ENCODE peak calls at places on chromosomes 5 and 9, in eight cellular contexts. E is H9, T is OCI-LY7, C is mammary epithelial cell, H is HCT116, P is mesenchymal stem cell, L is H1, J is IMR-90. O is an unnamed sample.

GRCh38 chr9:23123048-23123632 is 676.5 kb downstream of the DMRTA1 start:
- DNase-seq in E (peak), T (peak), C (peak), H (no peak), P (peak), L (peak), J (peak), O (peak)

GRCh38 chr9:90600029-90600428 is 42.6 kb downstream of the DIRAS2 start:
- DNase-seq in E (no peak), T (no peak), C (peak), H (no peak), P (no peak), L (no peak), J (no peak), O (no peak)

GRCh38 chr9:35311891-35312639 is 150.3 kb downstream of the UNC13B start:
- DNase-seq in E (no peak), T (no peak), C (no peak), H (no peak), P (no peak), L (no peak), J (peak), O (no peak)

GRCh38 chr9:75715360-75715759 is 175.1 kb upstream of the PCSK5 start:
- DNase-seq in E (no peak), T (no peak), C (no peak), H (no peak), P (no peak), L (no peak), J (no peak), O (no peak)

GRCh38 chr5:60386398-60386797 is 313.6 kb downstream of the DEPDC1B start:
- DNase-seq in E (no peak), T (no peak), C (no peak), H (no peak), P (no peak), L (no peak), J (no peak), O (no peak)

GRCh38 chr5:180286-180918 is 10.9 kb upstream of the LRRC14B start:
- DNase-seq in E (no peak), T (no peak), C (no peak), H (no peak), P (no peak), L (no peak), J (no peak), O (no peak)

GRCh38 chr5:148418511-148418910 is 34.8 kb downstream of the FBXO38 start:
- DNase-seq in E (no peak), T (no peak), C (no peak), H (no peak), P (no peak), L (no peak), J (no peak), O (no peak)

GRCh38 chr5:141356950-141357349 is 2.1 kb downstream of the PCDHGA4 start:
- DNase-seq in E (no peak), T (no peak), C (no peak), H (no peak), P (no peak), L (no peak), J (no peak), O (no peak)

GRCh38 chr5:125375143-125375542 is 628.7 kb upstream of the ZNF608 start:
- DNase-seq in E (no peak), T (peak), C (no peak), H (no peak), P (no peak), L (no peak), J (no peak), O (no peak)

GRCh38 chr9:135330685-135331590 is 148.6 kb upstream of the PPP1R26 start:
- DNase-seq in E (no peak), T (no peak), C (no peak), H (no peak), P (no peak), L (no peak), J (no peak), O (no peak)

GRCh38 chr9:70111042-70111602 is 67.5 kb downstream of the MAMDC2 start:
- DNase-seq in E (peak), T (peak), C (peak), H (peak), P (peak), L (peak), J (peak), O (peak)

GRCh38 chr5:55903121-55903701 is 52.1 kb downstream of the IL31RA start:
- DNase-seq in E (no peak), T (no peak), C (peak), H (no peak), P (peak), L (no peak), J (peak), O (no peak)

GRCh38 chr5:54173251-54173650 is 137.1 kb downstream of the ARL15 start:
- DNase-seq in E (no peak), T (no peak), C (no peak), H (no peak), P (no peak), L (no peak), J (no peak), O (no peak)

GRCh38 chr9:34490360-34490759 is 31.8 kb downstream of the DNAI1 start:
- DNase-seq in E (no peak), T (no peak), C (no peak), H (no peak), P (no peak), L (no peak), J (no peak), O (no peak)

GRCh38 chr5:147098233-147098790 is 136.5 kb upstream of the STK32A start:
- DNase-seq in E (peak), T (peak), C (peak), H (peak), P (peak), L (no peak), J (peak), O (peak)

GRCh38 chr9:134887686-134888602 is 7.3 kb downstream of the FCN2 start:
- DNase-seq in E (peak), T (no peak), C (no peak), H (no peak), P (no peak), L (no peak), J (no peak), O (no peak)

GRCh38 chr9:38229123-38229829 is 160.2 kb upstream of the SHB start:
- DNase-seq in E (no peak), T (no peak), C (no peak), H (no peak), P (no peak), L (no peak), J (no peak), O (no peak)

GRCh38 chr9:87184956-87185642 is 237.8 kb upstream of the GAS1 start:
- DNase-seq in E (no peak), T (no peak), C (no peak), H (no peak), P (no peak), L (no peak), J (peak), O (no peak)

GRCh38 chr9:14198049-14198448 is 115.9 kb downstream of the NFIB start:
- DNase-seq in E (no peak), T (no peak), C (no peak), H (no peak), P (no peak), L (no peak), J (no peak), O (no peak)

GRCh38 chr9:105039180-105039799 is 111.3 kb upstream of the ABCA1 start:
- DNase-seq in E (no peak), T (peak), C (no peak), H (no peak), P (no peak), L (no peak), J (no peak), O (no peak)

GRCh38 chr9:4192450-4192849 is 107.4 kb downstream of the GLIS3 start:
- DNase-seq in E (no peak), T (no peak), C (no peak), H (no peak), P (no peak), L (no peak), J (no peak), O (no peak)

GRCh38 chr5:81717815-81718214 is 33.1 kb downstream of the SSBP2 start:
- DNase-seq in E (no peak), T (no peak), C (no peak), H (no peak), P (peak), L (no peak), J (peak), O (no peak)

GRCh38 chr9:133569109-133569785 is 34.7 kb downstream of the ADAMTSL2 start:
- DNase-seq in E (no peak), T (no peak), C (no peak), H (no peak), P (no peak), L (no peak), J (no peak), O (no peak)

GRCh38 chr9:79026311-79026710 is 545.5 kb upstream of the TLE4 start:
- DNase-seq in E (peak), T (no peak), C (peak), H (no peak), P (no peak), L (no peak), J (no peak), O (no peak)

GRCh38 chr9:137276757-137277328 is 683 bp upstream of the TOR4A start:
- DNase-seq in E (peak), T (peak), C (no peak), H (no peak), P (peak), L (no peak), J (peak), O (no peak)

GRCh38 chr9:92986175-92987110 is 39.1 kb downstream of the FGD3 start:
- DNase-seq in E (no peak), T (peak), C (no peak), H (no peak), P (peak), L (no peak), J (no peak), O (peak)

GRCh38 chr5:54176066-54176835 is 134.1 kb downstream of the ARL15 start:
- DNase-seq in E (no peak), T (no peak), C (no peak), H (no peak), P (no peak), L (no peak), J (no peak), O (no peak)

GRCh38 chr9:116935149-116935897 is 248.2 kb downstream of the TRIM32 start:
- DNase-seq in E (no peak), T (peak), C (no peak), H (no peak), P (no peak), L (no peak), J (no peak), O (no peak)

GRCh38 chr5:168768172-168768571 is 189.0 kb upstream of the PANK3 start:
- DNase-seq in E (no peak), T (no peak), C (no peak), H (no peak), P (no peak), L (no peak), J (no peak), O (no peak)

GRCh38 chr5:168770036-168770498 is 190.9 kb upstream of the PANK3 start:
- DNase-seq in E (no peak), T (no peak), C (no peak), H (no peak), P (no peak), L (no peak), J (no peak), O (no peak)

GRCh38 chr5:168766038-168766700 is 187.0 kb upstream of the PANK3 start:
- DNase-seq in E (no peak), T (no peak), C (no peak), H (no peak), P (no peak), L (no peak), J (no peak), O (no peak)

GRCh38 chr5:168770996-168771395 is 191.8 kb upstream of the PANK3 start:
- DNase-seq in E (no peak), T (no peak), C (no peak), H (no peak), P (no peak), L (no peak), J (no peak), O (no peak)

DNA sequence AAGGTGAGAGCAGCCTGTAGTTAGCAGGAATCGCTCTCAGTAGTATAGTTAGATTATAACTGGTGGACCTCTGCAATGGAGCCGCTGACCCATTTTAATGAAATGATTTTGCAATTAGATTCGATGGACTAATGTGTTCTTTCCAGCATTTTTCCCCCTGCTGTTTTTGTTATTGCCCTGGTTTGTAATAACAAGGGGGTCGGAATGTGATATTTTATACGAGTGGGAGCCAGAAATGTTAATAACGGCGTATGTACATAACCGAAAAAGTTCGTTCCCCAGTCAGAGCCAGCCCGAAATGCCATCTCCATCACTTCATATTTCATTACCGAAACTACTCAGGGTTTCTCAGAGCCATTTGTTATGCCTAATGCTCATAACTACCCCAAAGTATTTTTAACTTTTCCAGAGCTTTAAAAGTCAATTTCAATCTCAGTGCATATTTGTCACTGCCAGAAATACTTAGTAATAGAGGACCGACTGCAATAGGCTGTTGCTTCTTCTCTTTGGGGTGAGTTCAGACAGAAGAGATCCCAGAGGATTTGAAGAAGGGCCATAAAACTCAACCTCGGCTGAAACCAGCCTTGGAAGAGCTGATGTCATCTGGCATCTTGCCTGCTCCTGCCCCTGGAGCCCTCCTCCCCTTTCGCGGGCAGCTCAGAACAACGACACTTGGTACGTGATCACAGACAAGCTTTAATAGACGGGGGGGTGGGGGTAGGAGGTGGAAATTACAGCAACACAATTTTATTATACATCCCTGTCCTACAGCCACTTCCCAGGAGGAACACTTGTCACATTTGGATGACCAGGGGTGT is 186.3 kb upstream of the PANK3 start:
- DNase-seq in E (no peak), T (no peak), C (no peak), H (no peak), P (peak), L (no peak), J (no peak), O (no peak)
- H3K4me2 ChIP-seq in E (no peak), T (no peak), C (no peak), H (no peak), P (no peak), L (no peak), J (no peak), O (no peak)

GRCh38 chr5:73370620-73371583 is 77.7 kb downstream of the FOXD1 start:
- DNase-seq in E (no peak), T (no peak), C (peak), H (peak), P (peak), L (no peak), J (peak), O (no peak)
- H3K4me2 ChIP-seq in E (no peak), T (no peak), C (peak), H (peak), P (no peak), L (no peak), J (peak), O (no peak)

DNA sequence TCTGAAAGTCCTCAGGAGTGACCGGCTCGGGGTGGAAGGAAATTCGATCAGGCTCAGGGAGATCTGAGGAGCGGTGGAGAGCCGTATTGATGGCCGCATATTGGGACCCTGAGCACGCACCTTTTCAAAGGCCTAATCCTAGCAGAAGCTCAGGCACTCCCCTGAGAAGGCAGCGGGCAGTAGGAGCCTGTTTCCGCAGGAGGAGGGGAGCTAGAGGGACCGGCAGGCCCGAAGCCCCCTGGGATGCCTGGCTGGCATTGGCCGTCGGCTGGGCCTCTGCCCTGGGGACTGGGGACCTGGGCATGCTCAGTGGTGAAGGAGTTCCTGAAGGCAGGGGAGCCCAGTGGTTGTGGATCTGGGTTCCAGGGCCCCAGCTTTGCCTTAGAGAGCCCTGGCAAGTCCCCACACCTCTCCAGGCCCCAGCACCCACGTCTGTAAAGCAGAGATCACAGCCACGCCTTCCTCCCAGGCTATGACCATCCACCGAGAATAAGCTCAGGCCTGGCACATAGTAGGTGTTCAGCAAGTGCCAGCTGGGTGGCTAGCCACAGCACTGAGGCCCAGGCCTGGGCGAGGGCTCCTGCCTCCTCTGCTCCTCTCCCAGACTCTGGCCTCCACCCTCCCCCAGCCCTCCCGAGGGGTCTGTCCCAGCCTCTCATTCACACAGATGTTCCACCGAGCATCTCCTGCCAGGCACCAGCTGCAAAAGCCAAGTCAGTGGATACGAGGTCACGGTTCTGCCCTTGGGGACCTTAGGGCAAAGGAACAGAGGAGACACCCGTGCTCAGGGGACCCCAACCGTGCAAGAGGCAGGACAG is 17.2 kb upstream of the QRFP start:
- DNase-seq in E (no peak), T (no peak), C (no peak), H (no peak), P (no peak), L (no peak), J (no peak), O (no peak)
- H3K4me2 ChIP-seq in E (no peak), T (no peak), C (no peak), H (no peak), P (no peak), L (no peak), J (peak), O (no peak)

GRCh38 chr5:123441408-123441807 is 18.2 kb upstream of the CEP120 start:
- DNase-seq in E (no peak), T (no peak), C (no peak), H (no peak), P (no peak), L (no peak), J (no peak), O (no peak)
- H3K4me2 ChIP-seq in E (no peak), T (no peak), C (no peak), H (no peak), P (no peak), L (no peak), J (no peak), O (no peak)

GRCh38 chr9:694499-695154 is 146.9 kb upstream of the DMRT1 start:
- DNase-seq in E (no peak), T (no peak), C (peak), H (no peak), P (peak), L (no peak), J (peak), O (no peak)
- H3K4me2 ChIP-seq in E (no peak), T (no peak), C (peak), H (no peak), P (peak), L (no peak), J (peak), O (no peak)

GRCh38 chr5:77973253-77973609 is 197.1 kb upstream of the TBCA start:
- DNase-seq in E (peak), T (no peak), C (no peak), H (no peak), P (no peak), L (no peak), J (no peak), O (no peak)
- H3K4me2 ChIP-seq in E (peak), T (no peak), C (no peak), H (no peak), P (no peak), L (peak), J (no peak), O (no peak)

DNA sequence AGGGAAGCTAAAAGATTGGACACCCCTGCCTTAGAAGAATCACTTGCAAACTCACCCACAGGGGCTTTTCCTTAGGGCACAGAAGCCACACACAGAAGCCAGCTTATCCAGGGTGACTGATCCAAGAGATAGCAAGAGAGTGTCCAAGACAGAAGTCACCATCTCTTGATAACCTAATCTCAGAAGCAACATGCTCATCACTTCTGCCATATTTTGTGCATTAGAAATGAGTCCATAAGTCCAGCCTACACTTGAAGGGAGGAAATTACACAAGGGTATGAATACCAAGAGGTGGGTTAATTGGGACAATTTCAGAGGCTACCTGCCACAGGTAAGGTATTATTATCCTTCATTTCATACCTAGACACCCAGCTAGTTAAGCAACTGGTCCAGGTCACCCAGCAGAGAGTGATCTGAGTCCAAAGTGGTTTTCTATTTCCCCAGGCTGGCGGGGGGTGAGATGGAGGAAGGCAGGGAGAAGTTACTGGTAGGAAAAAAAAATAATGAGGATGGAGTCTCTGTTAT is 3.7 kb upstream of the ERGIC1 start:
- DNase-seq in E (no peak), T (no peak), C (no peak), H (no peak), P (no peak), L (no peak), J (no peak), O (no peak)
- H3K4me2 ChIP-seq in E (no peak), T (no peak), C (no peak), H (no peak), P (no peak), L (no peak), J (no peak), O (no peak)

O was measured in DND-41.